ENCODE peak calls at places on chromosomes 12 and 14, in nine cellular contexts. One of them, this sample, is unnamed.
A peak's percentile ranks its signal among the peaks of the same experiment; 100 is the strongest.

GRCh38 chr14:70257526-70257925 is 68.8 kb upstream of the SLC8A3 start:
- DNase-seq in left ventricle myocardium inferior: no peak
- DNase-seq in SJSA1: no peak
- DNase-seq in MM.1S: peak; percentile 8
- DNase-seq in neuronal stem cell: no peak
- DNase-seq in mammary epithelial cell: peak; percentile 28
- DNase-seq in stomach: no peak
- DNase-seq in endothelial cell of umbilical vein: no peak
- DNase-seq in thoracic aorta: no peak
- DNase-seq in this sample: no peak

GRCh38 chr14:57657487-57657886 is 163.8 kb upstream of the CCDC198 start:
- DNase-seq in left ventricle myocardium inferior: no peak
- DNase-seq in SJSA1: no peak
- DNase-seq in MM.1S: no peak
- DNase-seq in neuronal stem cell: no peak
- DNase-seq in mammary epithelial cell: peak; percentile 33
- DNase-seq in stomach: no peak
- DNase-seq in endothelial cell of umbilical vein: no peak
- DNase-seq in thoracic aorta: no peak
- DNase-seq in this sample: no peak

GRCh38 chr12:31005944-31006361 is 67.7 kb upstream of the DDX11 start:
- DNase-seq in left ventricle myocardium inferior: no peak
- DNase-seq in SJSA1: peak; percentile 94
- DNase-seq in MM.1S: no peak
- DNase-seq in neuronal stem cell: no peak
- DNase-seq in mammary epithelial cell: peak; percentile 78
- DNase-seq in stomach: no peak
- DNase-seq in endothelial cell of umbilical vein: no peak
- DNase-seq in thoracic aorta: no peak
- DNase-seq in this sample: no peak

GRCh38 chr14:79965896-79966295 is 245.4 kb downstream of the DIO2 start:
- DNase-seq in left ventricle myocardium inferior: no peak
- DNase-seq in SJSA1: no peak
- DNase-seq in MM.1S: no peak
- DNase-seq in neuronal stem cell: no peak
- DNase-seq in mammary epithelial cell: no peak
- DNase-seq in stomach: no peak
- DNase-seq in endothelial cell of umbilical vein: no peak
- DNase-seq in thoracic aorta: no peak
- DNase-seq in this sample: no peak

GRCh38 chr12:109241936-109242335 is 67.1 kb downstream of the FOXN4 start:
- DNase-seq in left ventricle myocardium inferior: no peak
- DNase-seq in SJSA1: no peak
- DNase-seq in MM.1S: no peak
- DNase-seq in neuronal stem cell: no peak
- DNase-seq in mammary epithelial cell: no peak
- DNase-seq in stomach: no peak
- DNase-seq in endothelial cell of umbilical vein: no peak
- DNase-seq in thoracic aorta: no peak
- DNase-seq in this sample: no peak

GRCh38 chr12:51678086-51678724 is 87.2 kb downstream of the SCN8A start:
- DNase-seq in left ventricle myocardium inferior: no peak
- DNase-seq in SJSA1: peak; percentile 44
- DNase-seq in MM.1S: peak; percentile 44
- DNase-seq in neuronal stem cell: no peak
- DNase-seq in mammary epithelial cell: peak; percentile 31
- DNase-seq in stomach: peak; percentile 34
- DNase-seq in endothelial cell of umbilical vein: peak; percentile 73
- DNase-seq in thoracic aorta: no peak
- DNase-seq in this sample: no peak

GRCh38 chr12:108484845-108485244 is 30.2 kb upstream of the FICD start:
- DNase-seq in left ventricle myocardium inferior: no peak
- DNase-seq in SJSA1: no peak
- DNase-seq in MM.1S: no peak
- DNase-seq in neuronal stem cell: no peak
- DNase-seq in mammary epithelial cell: no peak
- DNase-seq in stomach: no peak
- DNase-seq in endothelial cell of umbilical vein: no peak
- DNase-seq in thoracic aorta: no peak
- DNase-seq in this sample: no peak

GRCh38 chr12:18677189-18677588 is 60.6 kb downstream of the PLCZ1 start:
- DNase-seq in left ventricle myocardium inferior: no peak
- DNase-seq in SJSA1: no peak
- DNase-seq in MM.1S: no peak
- DNase-seq in neuronal stem cell: no peak
- DNase-seq in mammary epithelial cell: no peak
- DNase-seq in stomach: no peak
- DNase-seq in endothelial cell of umbilical vein: no peak
- DNase-seq in thoracic aorta: no peak
- DNase-seq in this sample: no peak

GRCh38 chr14:101061411-101062064 is 158.0 kb upstream of the RTL1 start:
- DNase-seq in left ventricle myocardium inferior: no peak
- DNase-seq in SJSA1: no peak
- DNase-seq in MM.1S: no peak
- DNase-seq in neuronal stem cell: no peak
- DNase-seq in mammary epithelial cell: no peak
- DNase-seq in stomach: no peak
- DNase-seq in endothelial cell of umbilical vein: no peak
- DNase-seq in thoracic aorta: no peak
- DNase-seq in this sample: no peak

GRCh38 chr14:61561144-61561543 is 134.2 kb upstream of the HIF1A start:
- DNase-seq in left ventricle myocardium inferior: no peak
- DNase-seq in SJSA1: peak; percentile 59
- DNase-seq in MM.1S: no peak
- DNase-seq in neuronal stem cell: no peak
- DNase-seq in mammary epithelial cell: no peak
- DNase-seq in stomach: no peak
- DNase-seq in endothelial cell of umbilical vein: peak; percentile 62
- DNase-seq in thoracic aorta: no peak
- DNase-seq in this sample: no peak

GRCh38 chr14:71885301-71885700 is 46.9 kb upstream of the RGS6 start:
- DNase-seq in left ventricle myocardium inferior: no peak
- DNase-seq in SJSA1: no peak
- DNase-seq in MM.1S: no peak
- DNase-seq in neuronal stem cell: no peak
- DNase-seq in mammary epithelial cell: no peak
- DNase-seq in stomach: no peak
- DNase-seq in endothelial cell of umbilical vein: no peak
- DNase-seq in thoracic aorta: no peak
- DNase-seq in this sample: no peak

GRCh38 chr14:90276627-90277367 is 20.4 kb downstream of the PSMC1 start:
- DNase-seq in left ventricle myocardium inferior: no peak
- DNase-seq in SJSA1: peak; percentile 71
- DNase-seq in MM.1S: no peak
- DNase-seq in neuronal stem cell: no peak
- DNase-seq in mammary epithelial cell: no peak
- DNase-seq in stomach: no peak
- DNase-seq in endothelial cell of umbilical vein: no peak
- DNase-seq in thoracic aorta: no peak
- DNase-seq in this sample: no peak

GRCh38 chr12:131928080-131928764 is 854 bp upstream of the PUS1 start:
- DNase-seq in left ventricle myocardium inferior: no peak
- DNase-seq in SJSA1: no peak
- DNase-seq in MM.1S: no peak
- DNase-seq in neuronal stem cell: no peak
- DNase-seq in mammary epithelial cell: no peak
- DNase-seq in stomach: no peak
- DNase-seq in endothelial cell of umbilical vein: no peak
- DNase-seq in thoracic aorta: no peak
- DNase-seq in this sample: peak; percentile 9

GRCh38 chr12:33438890-33439586 is 581 bp downstream of the SYT10 start:
- DNase-seq in left ventricle myocardium inferior: no peak
- DNase-seq in SJSA1: no peak
- DNase-seq in MM.1S: no peak
- DNase-seq in neuronal stem cell: peak; percentile 27
- DNase-seq in mammary epithelial cell: peak; percentile 24
- DNase-seq in stomach: no peak
- DNase-seq in endothelial cell of umbilical vein: no peak
- DNase-seq in thoracic aorta: no peak
- DNase-seq in this sample: no peak

GRCh38 chr12:127052491-127053232 is 1214.3 kb upstream of the TMEM132C start:
- DNase-seq in left ventricle myocardium inferior: no peak
- DNase-seq in SJSA1: no peak
- DNase-seq in MM.1S: no peak
- DNase-seq in neuronal stem cell: no peak
- DNase-seq in mammary epithelial cell: peak; percentile 96
- DNase-seq in stomach: no peak
- DNase-seq in endothelial cell of umbilical vein: no peak
- DNase-seq in thoracic aorta: no peak
- DNase-seq in this sample: no peak

GRCh38 chr12:22709292-22709691 is 84.3 kb downstream of the ETNK1 start:
- DNase-seq in left ventricle myocardium inferior: no peak
- DNase-seq in SJSA1: no peak
- DNase-seq in MM.1S: peak; percentile 82
- DNase-seq in neuronal stem cell: peak; percentile 23
- DNase-seq in mammary epithelial cell: peak; percentile 24
- DNase-seq in stomach: no peak
- DNase-seq in endothelial cell of umbilical vein: peak; percentile 12
- DNase-seq in thoracic aorta: no peak
- DNase-seq in this sample: no peak

GRCh38 chr12:48817957-48818830 is at the start of gene CACNB3:
- DNase-seq in left ventricle myocardium inferior: peak; percentile 78
- DNase-seq in SJSA1: peak; percentile 73
- DNase-seq in MM.1S: peak; percentile 57
- DNase-seq in neuronal stem cell: peak; percentile 71
- DNase-seq in mammary epithelial cell: peak; percentile 38
- DNase-seq in stomach: peak; percentile 74
- DNase-seq in endothelial cell of umbilical vein: peak; percentile 68
- DNase-seq in thoracic aorta: no peak
- DNase-seq in this sample: peak; percentile 69
- H3K4me1 ChIP-seq in left ventricle myocardium inferior: peaks cover 51% of the 10 kb centered on the region
- H3K4me1 ChIP-seq in SJSA1: peaks cover 20% of the 10 kb centered on the region
- H3K4me1 ChIP-seq in MM.1S: peaks cover 14% of the 10 kb centered on the region
- H3K4me1 ChIP-seq in neuronal stem cell: peaks cover 37% of the 10 kb centered on the region
- H3K4me1 ChIP-seq in mammary epithelial cell: peaks cover 19% of the 10 kb centered on the region
- H3K4me1 ChIP-seq in stomach: peaks cover 52% of the 10 kb centered on the region
- H3K4me1 ChIP-seq in endothelial cell of umbilical vein: peaks cover 20% of the 10 kb centered on the region
- H3K4me1 ChIP-seq in thoracic aorta: peaks cover 14% of the 10 kb centered on the region
- H3K4me1 ChIP-seq in this sample: peaks cover 23% of the 10 kb centered on the region

GRCh38 chr12:120103371-120103770 is 13.2 kb downstream of the RAB35 start:
- DNase-seq in left ventricle myocardium inferior: no peak
- DNase-seq in SJSA1: no peak
- DNase-seq in MM.1S: no peak
- DNase-seq in neuronal stem cell: no peak
- DNase-seq in mammary epithelial cell: no peak
- DNase-seq in stomach: no peak
- DNase-seq in endothelial cell of umbilical vein: no peak
- DNase-seq in thoracic aorta: no peak
- DNase-seq in this sample: no peak

GRCh38 chr12:120101617-120102016 is 14.9 kb downstream of the RAB35 start:
- DNase-seq in left ventricle myocardium inferior: no peak
- DNase-seq in SJSA1: no peak
- DNase-seq in MM.1S: no peak
- DNase-seq in neuronal stem cell: no peak
- DNase-seq in mammary epithelial cell: no peak
- DNase-seq in stomach: peak; percentile 54
- DNase-seq in endothelial cell of umbilical vein: no peak
- DNase-seq in thoracic aorta: no peak
- DNase-seq in this sample: no peak

GRCh38 chr12:120101182-120101581 is 15.4 kb downstream of the RAB35 start:
- DNase-seq in left ventricle myocardium inferior: no peak
- DNase-seq in SJSA1: no peak
- DNase-seq in MM.1S: peak; percentile 67
- DNase-seq in neuronal stem cell: no peak
- DNase-seq in mammary epithelial cell: no peak
- DNase-seq in stomach: peak; percentile 46
- DNase-seq in endothelial cell of umbilical vein: no peak
- DNase-seq in thoracic aorta: no peak
- DNase-seq in this sample: no peak

GRCh38 chr12:120102189-120103043 is 14.1 kb downstream of the RAB35 start:
- DNase-seq in left ventricle myocardium inferior: no peak
- DNase-seq in SJSA1: no peak
- DNase-seq in MM.1S: no peak
- DNase-seq in neuronal stem cell: no peak
- DNase-seq in mammary epithelial cell: no peak
- DNase-seq in stomach: no peak
- DNase-seq in endothelial cell of umbilical vein: no peak
- DNase-seq in thoracic aorta: no peak
- DNase-seq in this sample: no peak

GRCh38 chr12:120103044-120103338 is 13.6 kb downstream of the RAB35 start:
- DNase-seq in left ventricle myocardium inferior: no peak
- DNase-seq in SJSA1: no peak
- DNase-seq in MM.1S: no peak
- DNase-seq in neuronal stem cell: no peak
- DNase-seq in mammary epithelial cell: no peak
- DNase-seq in stomach: no peak
- DNase-seq in endothelial cell of umbilical vein: no peak
- DNase-seq in thoracic aorta: no peak
- DNase-seq in this sample: no peak
- H3K4me3 ChIP-seq in left ventricle myocardium inferior: no peak overlapping the region
- H3K4me3 ChIP-seq in SJSA1: no peak overlapping the region
- H3K4me3 ChIP-seq in MM.1S: no peak overlapping the region
- H3K4me3 ChIP-seq in neuronal stem cell: no peak overlapping the region
- H3K4me3 ChIP-seq in mammary epithelial cell: no peak overlapping the region
- H3K4me3 ChIP-seq in stomach: no peak overlapping the region
- H3K4me3 ChIP-seq in endothelial cell of umbilical vein: no peak overlapping the region
- H3K4me3 ChIP-seq in thoracic aorta: no peak overlapping the region
- H3K4me3 ChIP-seq in this sample: no peak overlapping the region

GRCh38 chr14:92252291-92252690 is 70.7 kb upstream of the SLC24A4 start:
- DNase-seq in left ventricle myocardium inferior: no peak
- DNase-seq in SJSA1: no peak
- DNase-seq in MM.1S: no peak
- DNase-seq in neuronal stem cell: no peak
- DNase-seq in mammary epithelial cell: no peak
- DNase-seq in stomach: no peak
- DNase-seq in endothelial cell of umbilical vein: no peak
- DNase-seq in thoracic aorta: no peak
- DNase-seq in this sample: no peak
- H3K27ac ChIP-seq in left ventricle myocardium inferior: no peak overlapping the region
- H3K27ac ChIP-seq in SJSA1: no peak overlapping the region
- H3K27ac ChIP-seq in MM.1S: no peak overlapping the region
- H3K27ac ChIP-seq in neuronal stem cell: no peak overlapping the region
- H3K27ac ChIP-seq in mammary epithelial cell: no peak overlapping the region
- H3K27ac ChIP-seq in stomach: no peak overlapping the region
- H3K27ac ChIP-seq in endothelial cell of umbilical vein: no peak overlapping the region
- H3K27ac ChIP-seq in thoracic aorta: no peak overlapping the region
- H3K27ac ChIP-seq in this sample: no peak overlapping the region

DNA sequence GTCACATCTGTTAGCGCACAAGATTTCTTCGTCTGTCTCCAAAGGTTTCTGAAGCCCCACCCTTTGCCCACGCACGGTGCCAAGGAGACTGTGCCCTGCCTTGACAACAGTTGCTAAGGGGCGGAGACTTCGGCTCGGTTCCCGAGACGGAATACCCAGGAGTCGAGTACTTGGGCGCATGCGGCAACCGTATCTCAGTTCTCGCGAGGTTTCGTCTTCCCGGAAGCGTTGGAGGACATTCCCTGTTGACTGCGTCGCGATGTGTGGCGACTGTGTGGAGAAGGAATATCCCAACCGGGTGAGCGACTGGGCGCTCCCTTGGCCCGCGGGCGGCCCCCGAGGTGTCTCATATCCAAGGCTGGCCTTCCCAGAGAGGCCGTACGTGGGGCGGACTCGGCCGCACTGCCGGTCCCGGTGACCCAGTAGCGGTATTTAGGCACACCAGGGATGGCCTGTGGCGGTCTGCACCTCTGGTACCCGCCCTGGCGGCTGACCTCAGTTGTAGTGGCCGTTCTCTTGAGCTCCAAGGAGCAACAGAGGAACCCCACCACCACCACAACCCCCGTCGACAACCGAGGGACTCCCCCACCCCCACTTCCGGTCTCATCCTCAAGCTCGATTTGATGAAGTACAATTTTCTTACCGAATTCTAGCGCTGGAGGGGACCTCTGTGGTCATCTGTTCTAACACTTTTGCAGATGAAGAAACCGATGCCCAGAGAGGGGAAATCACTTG is at the start of gene CHURC1:
- DNase-seq in left ventricle myocardium inferior: peak; percentile 97
- DNase-seq in SJSA1: peak; percentile 98
- DNase-seq in MM.1S: peak; percentile 92
- DNase-seq in neuronal stem cell: peak; percentile 96
- DNase-seq in mammary epithelial cell: peak; percentile 98
- DNase-seq in stomach: peak; percentile 100
- DNase-seq in endothelial cell of umbilical vein: peak; percentile 98
- DNase-seq in thoracic aorta: peak; percentile 99
- DNase-seq in this sample: peak; percentile 98
- H3K4me1 ChIP-seq in left ventricle myocardium inferior: peaks cover 54% of the 10 kb centered on the region
- H3K4me1 ChIP-seq in SJSA1: peaks cover 17% of the 10 kb centered on the region
- H3K4me1 ChIP-seq in MM.1S: peaks cover 10% of the 10 kb centered on the region
- H3K4me1 ChIP-seq in neuronal stem cell: peaks cover 7% of the 10 kb centered on the region
- H3K4me1 ChIP-seq in mammary epithelial cell: peaks cover 10% of the 10 kb centered on the region
- H3K4me1 ChIP-seq in stomach: peaks cover 45% of the 10 kb centered on the region
- H3K4me1 ChIP-seq in endothelial cell of umbilical vein: peaks cover 16% of the 10 kb centered on the region
- H3K4me1 ChIP-seq in thoracic aorta: peaks cover 13% of the 10 kb centered on the region
- H3K4me1 ChIP-seq in this sample: peaks cover 14% of the 10 kb centered on the region

This sample was measured in effector memory CD4-positive, alpha-beta T cell.